ENCODE peak calls at places on chromosome 3, in four cellular contexts. One of them, this sample, is unnamed.

GRCh38 chr3:52399593-52399992 is 45.3 kb downstream of the SEMA3G start:
- DNase-seq in adrenal gland: no peak
- DNase-seq in IMR-90: no peak
- DNase-seq in Peyer's patch: no peak
- DNase-seq in this sample: no peak

GRCh38 chr3:70703305-70704102 is 391.1 kb upstream of the MDFIC2 start:
- DNase-seq in adrenal gland: no peak
- DNase-seq in IMR-90: no peak
- DNase-seq in Peyer's patch: no peak
- DNase-seq in this sample: no peak

GRCh38 chr3:56677286-56677685 is 5.8 kb downstream of the TASOR start:
- DNase-seq in adrenal gland: no peak
- DNase-seq in IMR-90: no peak
- DNase-seq in Peyer's patch: no peak
- DNase-seq in this sample: no peak

GRCh38 chr3:22960326-22960984 is 242.7 kb upstream of the UBE2E2 start:
- DNase-seq in adrenal gland: peak; percentile 55
- DNase-seq in IMR-90: peak; percentile 26
- DNase-seq in Peyer's patch: no peak
- DNase-seq in this sample: peak; percentile 54

GRCh38 chr3:139302084-139302800 is 41.6 kb upstream of the MRPS22 start:
- DNase-seq in adrenal gland: peak; percentile 86
- DNase-seq in IMR-90: peak; percentile 99
- DNase-seq in Peyer's patch: no peak
- DNase-seq in this sample: peak; percentile 39

GRCh38 chr3:156938724-156939123 is 112.6 kb downstream of the LEKR1 start:
- DNase-seq in adrenal gland: no peak
- DNase-seq in IMR-90: no peak
- DNase-seq in Peyer's patch: no peak
- DNase-seq in this sample: no peak

GRCh38 chr3:84680700-84681099 is 278.1 kb upstream of the CADM2 start:
- DNase-seq in adrenal gland: no peak
- DNase-seq in IMR-90: no peak
- DNase-seq in Peyer's patch: no peak
- DNase-seq in this sample: no peak

GRCh38 chr3:56942523-56942922 is 117.9 kb upstream of the SPATA12 start:
- DNase-seq in adrenal gland: no peak
- DNase-seq in IMR-90: no peak
- DNase-seq in Peyer's patch: no peak
- DNase-seq in this sample: no peak

GRCh38 chr3:132406587-132406986 is 10.7 kb upstream of the DNAJC13 start:
- DNase-seq in adrenal gland: no peak
- DNase-seq in IMR-90: no peak
- DNase-seq in Peyer's patch: no peak
- DNase-seq in this sample: no peak

GRCh38 chr3:155362808-155363689 is 69.6 kb upstream of the STRIT1 start:
- DNase-seq in adrenal gland: no peak
- DNase-seq in IMR-90: no peak
- DNase-seq in Peyer's patch: no peak
- DNase-seq in this sample: no peak

GRCh38 chr3:17645074-17645698 is 97.2 kb downstream of the TBC1D5 start:
- DNase-seq in adrenal gland: peak; percentile 46
- DNase-seq in IMR-90: peak; percentile 76
- DNase-seq in Peyer's patch: no peak
- DNase-seq in this sample: peak; percentile 17

GRCh38 chr3:12730511-12731234 is 28.4 kb downstream of the TMEM40 start:
- DNase-seq in adrenal gland: no peak
- DNase-seq in IMR-90: no peak
- DNase-seq in Peyer's patch: no peak
- DNase-seq in this sample: no peak

GRCh38 chr3:179671709-179672337 is 19.0 kb downstream of the USP13 start:
- DNase-seq in adrenal gland: peak; percentile 72
- DNase-seq in IMR-90: peak; percentile 58
- DNase-seq in Peyer's patch: no peak
- DNase-seq in this sample: peak; percentile 46

GRCh38 chr3:66592061-66592875 is 91.4 kb upstream of the LRIG1 start:
- DNase-seq in adrenal gland: no peak
- DNase-seq in IMR-90: peak; percentile 58
- DNase-seq in Peyer's patch: no peak
- DNase-seq in this sample: no peak

GRCh38 chr3:6631376-6631775 is 229.5 kb upstream of the GRM7 start:
- DNase-seq in adrenal gland: no peak
- DNase-seq in IMR-90: no peak
- DNase-seq in Peyer's patch: no peak
- DNase-seq in this sample: no peak

GRCh38 chr3:114496874-114497273 is 203.0 kb downstream of the TIGIT start:
- DNase-seq in adrenal gland: peak; percentile 57
- DNase-seq in IMR-90: peak; percentile 37
- DNase-seq in Peyer's patch: no peak
- DNase-seq in this sample: no peak

GRCh38 chr3:50632450-50632849 is 15.5 kb downstream of the MAPKAPK3 start:
- DNase-seq in adrenal gland: no peak
- DNase-seq in IMR-90: no peak
- DNase-seq in Peyer's patch: no peak
- DNase-seq in this sample: no peak

GRCh38 chr3:167057586-167057985 is 322.5 kb downstream of the ZBBX start:
- DNase-seq in adrenal gland: no peak
- DNase-seq in IMR-90: no peak
- DNase-seq in Peyer's patch: no peak
- DNase-seq in this sample: no peak

GRCh38 chr3:14900881-14901873 is 46.2 kb upstream of the NR2C2 start:
- DNase-seq in adrenal gland: no peak
- DNase-seq in IMR-90: no peak
- DNase-seq in Peyer's patch: no peak
- DNase-seq in this sample: no peak

GRCh38 chr3:111373861-111374260 is 168.1 kb upstream of the CD96 start:
- DNase-seq in adrenal gland: no peak
- DNase-seq in IMR-90: peak; percentile 12
- DNase-seq in Peyer's patch: no peak
- DNase-seq in this sample: no peak

GRCh38 chr3:42351221-42351620 is 59.2 kb downstream of the LYZL4 start:
- DNase-seq in adrenal gland: no peak
- DNase-seq in IMR-90: peak; percentile 4
- DNase-seq in Peyer's patch: no peak
- DNase-seq in this sample: no peak

GRCh38 chr3:134883697-134884385 is 88.8 kb downstream of the EPHB1 start:
- DNase-seq in adrenal gland: no peak
- DNase-seq in IMR-90: no peak
- DNase-seq in Peyer's patch: no peak
- DNase-seq in this sample: no peak

GRCh38 chr3:125433611-125434041 is 58.5 kb upstream of the ZNF148 start:
- DNase-seq in adrenal gland: no peak
- DNase-seq in IMR-90: no peak
- DNase-seq in Peyer's patch: no peak
- DNase-seq in this sample: no peak

GRCh38 chr3:160226026-160226739 is 961 bp downstream of the C3orf80 start:
- DNase-seq in adrenal gland: peak; percentile 4
- DNase-seq in IMR-90: no peak
- DNase-seq in Peyer's patch: no peak
- DNase-seq in this sample: no peak

GRCh38 chr3:80244390-80244789 is 476.6 kb upstream of the ROBO1 start:
- DNase-seq in adrenal gland: peak; percentile 7
- DNase-seq in IMR-90: peak; percentile 38
- DNase-seq in Peyer's patch: no peak
- DNase-seq in this sample: no peak

GRCh38 chr3:111595239-111595638 is at the start of gene ZBED2:
- DNase-seq in adrenal gland: no peak
- DNase-seq in IMR-90: no peak
- DNase-seq in Peyer's patch: no peak
- DNase-seq in this sample: no peak

GRCh38 chr3:16316847-16317560 is 52.0 kb downstream of the OXNAD1 start:
- DNase-seq in adrenal gland: no peak
- DNase-seq in IMR-90: no peak
- DNase-seq in Peyer's patch: no peak
- DNase-seq in this sample: no peak

GRCh38 chr3:126988451-126989021 is 5.6 kb downstream of the PLXNA1 start:
- DNase-seq in adrenal gland: no peak
- DNase-seq in IMR-90: no peak
- DNase-seq in Peyer's patch: no peak
- DNase-seq in this sample: no peak

GRCh38 chr3:172675371-172676193 is 35.3 kb downstream of the NCEH1 start:
- DNase-seq in adrenal gland: no peak
- DNase-seq in IMR-90: peak; percentile 65
- DNase-seq in Peyer's patch: no peak
- DNase-seq in this sample: no peak

GRCh38 chr3:4517643-4518042 is 24.5 kb downstream of the ITPR1 start:
- DNase-seq in adrenal gland: no peak
- DNase-seq in IMR-90: no peak
- DNase-seq in Peyer's patch: no peak
- DNase-seq in this sample: no peak

GRCh38 chr3:157594413-157594812 is 91.2 kb upstream of the VEPH1 start:
- DNase-seq in adrenal gland: no peak
- DNase-seq in IMR-90: no peak
- DNase-seq in Peyer's patch: no peak
- DNase-seq in this sample: no peak

GRCh38 chr3:150737874-150738679 is 24.9 kb downstream of the SIAH2 start:
- DNase-seq in adrenal gland: peak; percentile 92
- DNase-seq in IMR-90: peak; percentile 48
- DNase-seq in Peyer's patch: no peak
- DNase-seq in this sample: no peak

GRCh38 chr3:131109156-131109555 is 82.5 kb downstream of the NEK11 start:
- DNase-seq in adrenal gland: no peak
- DNase-seq in IMR-90: no peak
- DNase-seq in Peyer's patch: no peak
- DNase-seq in this sample: no peak

GRCh38 chr3:37833790-37834189 is 27.9 kb upstream of the CTDSPL start:
- DNase-seq in adrenal gland: peak; percentile 37
- DNase-seq in IMR-90: no peak
- DNase-seq in Peyer's patch: no peak
- DNase-seq in this sample: no peak
- TF ChIP-seq CTCF in adrenal gland: no peak
- TF ChIP-seq CTCF in IMR-90: no peak
- TF ChIP-seq CTCF in Peyer's patch: no peak
- TF ChIP-seq CTCF in this sample: peak; percentile 11

GRCh38 chr3:67650084-67650483 is 4.3 kb downstream of the SUCLG2 start:
- DNase-seq in adrenal gland: no peak
- DNase-seq in IMR-90: no peak
- DNase-seq in Peyer's patch: no peak
- DNase-seq in this sample: no peak
- TF ChIP-seq POLR2A in adrenal gland: no peak
- TF ChIP-seq POLR2A in IMR-90: no peak
- TF ChIP-seq POLR2A in Peyer's patch: no peak
- TF ChIP-seq POLR2A in this sample: no peak

DNA sequence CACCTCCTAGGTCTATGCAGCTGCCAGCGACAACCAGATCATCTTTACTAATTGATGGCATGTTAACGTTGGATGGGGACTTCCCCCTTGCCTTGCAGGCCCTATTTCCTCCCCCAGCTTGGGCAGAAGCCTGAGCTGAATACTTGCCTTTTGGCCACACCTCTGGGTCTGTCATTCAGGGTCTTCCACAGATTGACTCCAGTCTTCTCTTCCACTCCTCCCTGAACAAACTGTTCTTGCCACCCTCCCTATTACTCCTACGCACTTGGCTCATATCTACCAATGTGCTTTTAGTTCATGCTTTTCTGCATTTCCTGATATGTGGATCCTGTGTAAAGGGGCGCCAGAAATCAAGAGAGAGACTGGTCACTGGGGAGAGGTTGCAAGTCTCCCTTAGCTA is 73.5 kb downstream of the DNASE1L3 start:
- DNase-seq in adrenal gland: no peak
- DNase-seq in IMR-90: no peak
- DNase-seq in Peyer's patch: no peak
- DNase-seq in this sample: no peak
- H3K27me3 ChIP-seq in adrenal gland: no peaks in the 10 kb centered on the region
- H3K27me3 ChIP-seq in IMR-90: no peaks in the 10 kb centered on the region
- H3K27me3 ChIP-seq in Peyer's patch: no peaks in the 10 kb centered on the region
- H3K27me3 ChIP-seq in this sample: no peaks in the 10 kb centered on the region

DNA sequence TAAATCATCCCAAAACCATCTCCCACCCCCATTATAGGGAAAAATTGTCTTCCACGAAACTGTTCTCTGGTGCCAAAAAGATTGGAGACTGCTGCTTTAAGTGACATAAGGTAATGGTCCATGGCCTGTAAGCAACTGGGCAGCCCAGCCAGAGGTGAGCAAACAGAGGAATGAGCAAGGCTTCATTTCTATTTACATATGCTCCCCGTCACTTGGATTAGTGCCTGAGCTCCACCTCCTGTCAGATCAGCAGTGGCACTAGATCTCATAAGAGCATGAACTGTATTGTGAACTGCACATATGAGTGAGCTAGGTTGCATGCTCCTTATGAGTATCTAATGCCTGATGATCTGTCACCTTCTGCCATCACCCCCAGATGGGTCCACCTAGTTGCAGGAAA is 1159.8 kb upstream of the ALCAM start:
- DNase-seq in adrenal gland: no peak
- DNase-seq in IMR-90: no peak
- DNase-seq in Peyer's patch: no peak
- DNase-seq in this sample: no peak
- TF ChIP-seq CTCF in adrenal gland: no peak
- TF ChIP-seq CTCF in IMR-90: no peak
- TF ChIP-seq CTCF in Peyer's patch: no peak
- TF ChIP-seq CTCF in this sample: no peak

GRCh38 chr3:120602682-120603081 is 6.5 kb downstream of the NDUFB4 start:
- DNase-seq in adrenal gland: no peak
- DNase-seq in IMR-90: no peak
- DNase-seq in Peyer's patch: no peak
- DNase-seq in this sample: no peak
- TF ChIP-seq POLR2A in adrenal gland: no peak
- TF ChIP-seq POLR2A in IMR-90: no peak
- TF ChIP-seq POLR2A in Peyer's patch: no peak
- TF ChIP-seq POLR2A in this sample: no peak

GRCh38 chr3:169667710-169668080 is 4.2 kb upstream of the MECOM start:
- DNase-seq in adrenal gland: no peak
- DNase-seq in IMR-90: no peak
- DNase-seq in Peyer's patch: no peak
- DNase-seq in this sample: no peak
- H3K27me3 ChIP-seq in adrenal gland: peaks cover 85% of the 10 kb centered on the region
- H3K27me3 ChIP-seq in IMR-90: peaks cover 45% of the 10 kb centered on the region
- H3K27me3 ChIP-seq in Peyer's patch: peaks cover 42% of the 10 kb centered on the region
- H3K27me3 ChIP-seq in this sample: peaks cover 53% of the 10 kb centered on the region

DNA sequence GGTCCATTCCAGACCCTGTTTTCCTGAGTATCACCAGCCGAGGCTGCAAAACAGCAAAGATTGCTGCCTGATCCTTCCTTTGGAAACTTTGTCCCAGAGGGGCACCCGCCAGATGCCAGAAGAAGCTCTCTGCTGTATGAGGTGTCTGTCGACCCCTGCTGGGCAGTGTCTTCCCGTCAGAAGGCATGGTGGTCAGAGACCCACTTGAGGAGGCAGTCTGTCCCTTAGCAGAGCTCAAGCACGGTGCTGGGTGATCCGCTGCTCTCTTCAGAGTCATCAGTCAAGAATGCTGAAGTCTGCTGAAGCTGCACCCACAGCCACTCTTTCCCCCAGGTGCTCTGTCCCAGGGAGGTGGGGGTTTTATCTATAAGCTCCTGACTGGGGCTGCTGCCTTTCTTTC is 1121.2 kb downstream of the NSUN3 start:
- DNase-seq in adrenal gland: no peak
- DNase-seq in IMR-90: no peak
- DNase-seq in Peyer's patch: no peak
- DNase-seq in this sample: no peak
- TF ChIP-seq CTCF in adrenal gland: no peak
- TF ChIP-seq CTCF in IMR-90: no peak
- TF ChIP-seq CTCF in Peyer's patch: no peak
- TF ChIP-seq CTCF in this sample: no peak